ENCODE peak calls at places on chromosomes 12 and 14, in six cellular contexts. D is NCI-H2081; U is A172; G is NAMALWA; A is GM20000; F is stimulated activated CD4-positive, alpha-beta T cell treated with anti-CD3 and anti-CD28 coated beads, Interleukin-2, amount 100 ng/mL, for 48 hours. I is an unnamed sample.

GRCh38 chr14:104691546-104692260 is 2.3 kb downstream of the INF2 start:
- DNase-seq in D (no peak), U (no peak), G (no peak), A (no peak), F (no peak), I (no peak)

GRCh38 chr14:28671425-28671824 is 95.2 kb upstream of the FOXG1 start:
- DNase-seq in D (no peak), U (peak), G (no peak), A (no peak), F (no peak), I (no peak)

GRCh38 chr12:114682920-114683708 is 861 bp downstream of the TBX3 start:
- DNase-seq in D (no peak), U (peak), G (no peak), A (no peak), F (no peak), I (no peak)

GRCh38 chr14:45990252-45990651 is 661.3 kb downstream of the RPL10L start:
- DNase-seq in D (no peak), U (no peak), G (peak), A (no peak), F (no peak), I (peak)

GRCh38 chr12:105480162-105480561 is 149.7 kb downstream of the C12orf75 start:
- DNase-seq in D (no peak), U (peak), G (no peak), A (no peak), F (no peak), I (no peak)

GRCh38 chr14:91230363-91231035 is 14.0 kb downstream of the GPR68 start:
- DNase-seq in D (no peak), U (peak), G (no peak), A (no peak), F (no peak), I (no peak)

GRCh38 chr14:104601786-104602185 is 2.8 kb downstream of the TMEM179 start:
- DNase-seq in D (peak), U (peak), G (no peak), A (no peak), F (no peak), I (no peak)

GRCh38 chr14:20419404-20419803 is 6.1 kb upstream of the TEP1 start:
- DNase-seq in D (no peak), U (no peak), G (peak), A (no peak), F (no peak), I (no peak)

GRCh38 chr12:113466770-113467153 is 4.9 kb downstream of the LHX5 start:
- DNase-seq in D (no peak), U (no peak), G (no peak), A (no peak), F (no peak), I (no peak)

GRCh38 chr14:90191154-90191553 is 65.2 kb upstream of the PSMC1 start:
- DNase-seq in D (peak), U (no peak), G (no peak), A (no peak), F (no peak), I (no peak)

GRCh38 chr12:117100851-117101673 is 1.8 kb upstream of the TESC start:
- DNase-seq in D (no peak), U (no peak), G (peak), A (no peak), F (no peak), I (peak)

GRCh38 chr12:116174904-116175303 is 102.6 kb downstream of the MED13L start:
- DNase-seq in D (no peak), U (no peak), G (no peak), A (no peak), F (no peak), I (no peak)

GRCh38 chr14:67620217-67620789 is 583 bp downstream of the ARG2 start:
- DNase-seq in D (peak), U (no peak), G (no peak), A (no peak), F (no peak), I (peak)

GRCh38 chr14:61941421-61941805 is 179.2 kb downstream of the SNAPC1 start:
- DNase-seq in D (no peak), U (no peak), G (no peak), A (no peak), F (no peak), I (no peak)

GRCh38 chr14:89767861-89768268 is 186.7 kb downstream of the EFCAB11 start:
- DNase-seq in D (peak), U (peak), G (peak), A (peak), F (peak), I (peak)

GRCh38 chr14:47674148-47674545 is 1.3 kb downstream of the MDGA2 start:
- DNase-seq in D (peak), U (no peak), G (no peak), A (no peak), F (no peak), I (no peak)

GRCh38 chr14:24093901-24094838 is at the start of gene PCK2:
- DNase-seq in D (peak), U (peak), G (peak), A (peak), F (peak), I (peak)

GRCh38 chr14:32049361-32050103 is 27.6 kb upstream of the ARHGAP5 start:
- DNase-seq in D (no peak), U (no peak), G (no peak), A (no peak), F (no peak), I (no peak)

GRCh38 chr14:20631821-20632389 is 9.6 kb downstream of the OR6S1 start:
- DNase-seq in D (no peak), U (peak), G (peak), A (no peak), F (no peak), I (no peak)

GRCh38 chr14:76919431-76919810 is 93.2 kb downstream of the LRRC74A start:
- DNase-seq in D (no peak), U (peak), G (no peak), A (no peak), F (no peak), I (peak)

GRCh38 chr12:125289965-125290364 is 224.7 kb downstream of the AACS start:
- DNase-seq in D (no peak), U (no peak), G (no peak), A (no peak), F (no peak), I (no peak)

GRCh38 chr12:108305520-108305919 is 33.6 kb downstream of the CMKLR1 start:
- DNase-seq in D (no peak), U (peak), G (no peak), A (no peak), F (no peak), I (no peak)

GRCh38 chr14:56657604-56658003 is 78.0 kb downstream of the TMEM260 start:
- DNase-seq in D (no peak), U (no peak), G (no peak), A (no peak), F (no peak), I (no peak)

GRCh38 chr12:48997719-48998496 is 1.3 kb downstream of the DDN start:
- DNase-seq in D (peak), U (no peak), G (peak), A (peak), F (no peak), I (peak)